ENCODE peak calls at places on chromosomes 13 and 19, in five cellular contexts. I, H, K, R and Z are unnamed samples.

GRCh38 chr13:23512762-23513395 is 57.3 kb upstream of the TNFRSF19 start:
- DNase-seq in K (no peak), R (peak; percentile 55), I (no peak), H (no peak), Z (no peak)

GRCh38 chr19:54021932-54022331 is 30.5 kb downstream of the CACNG6 start:
- DNase-seq in R (no peak), K (no peak), H (no peak), I (no peak), Z (no peak)

GRCh38 chr19:9673912-9674668 is 810 bp downstream of the ZNF562 start:
- DNase-seq in I (no peak), K (no peak), H (peak; percentile 25), R (peak; percentile 20), Z (no peak)

GRCh38 chr19:9189538-9189937 is 10.8 kb downstream of the OR7D2 start:
- DNase-seq in I (no peak), K (no peak), R (no peak), H (no peak), Z (no peak)

GRCh38 chr19:11375143-11375948 is 880 bp downstream of the SWSAP1 start:
- DNase-seq in R (no peak), K (peak; percentile 85), I (peak; percentile 65), H (no peak), Z (peak; percentile 48)

GRCh38 chr19:518292-519231 is 11.3 kb downstream of the TPGS1 start:
- DNase-seq in K (no peak), R (no peak), I (no peak), H (no peak), Z (peak; percentile 27)

GRCh38 chr13:49997935-49998334 is 1.1 kb downstream of the TRIM13 start:
- DNase-seq in K (no peak), H (no peak), I (no peak), R (no peak), Z (no peak)

GRCh38 chr19:12837225-12837624 is 1.1 kb upstream of the MAST1 start:
- DNase-seq in H (no peak), I (no peak), R (no peak), K (no peak), Z (no peak)

GRCh38 chr13:77429320-77430142 is 102.6 kb upstream of the MYCBP2 start:
- DNase-seq in R (no peak), H (peak; percentile 71), I (no peak), K (no peak), Z (no peak)

GRCh38 chr19:16571689-16572331 is 405 bp downstream of the SLC35E1 start:
- DNase-seq in R (peak; percentile 4), K (peak; percentile 88), H (no peak), I (no peak), Z (no peak)

GRCh38 chr19:47026156-47026555 is 6.5 kb downstream of the NPAS1 start:
- DNase-seq in K (no peak), H (no peak), R (no peak), I (no peak), Z (no peak)

GRCh38 chr19:11560404-11560988 is 1.5 kb upstream of the ELOF1 start:
- DNase-seq in I (peak; percentile 45), R (peak; percentile 63), H (peak; percentile 39), K (no peak), Z (peak; percentile 42)

GRCh38 chr19:12777217-12778019 is 2.1 kb upstream of the HOOK2 start:
- DNase-seq in I (peak; percentile 51), H (no peak), K (peak; percentile 97), R (peak; percentile 76), Z (peak; percentile 71)

GRCh38 chr19:543912-544608 is at the start of gene GZMM:
- DNase-seq in K (peak; percentile 73), H (no peak), R (no peak), I (no peak), Z (peak; percentile 55)

GRCh38 chr13:42071667-42072419 is 23.4 kb downstream of the DGKH start:
- DNase-seq in K (no peak), R (no peak), I (no peak), H (peak; percentile 34), Z (no peak)

GRCh38 chr13:114282143-114282685 is 813 bp downstream of the UPF3A start:
- DNase-seq in K (peak; percentile 90), R (peak; percentile 86), H (no peak), I (peak; percentile 40), Z (peak; percentile 21)

GRCh38 chr13:109652536-109652935 is 133.8 kb downstream of the IRS2 start:
- DNase-seq in H (no peak), I (no peak), R (no peak), K (no peak), Z (no peak)

GRCh38 chr13:64369121-64369520 is 2861.0 kb downstream of the PCDH9 start:
- DNase-seq in R (no peak), K (no peak), I (no peak), H (no peak), Z (no peak)

GRCh38 chr19:54473071-54473941 is at the start of gene CDC42EP5:
- DNase-seq in I (no peak), R (no peak), K (no peak), H (peak; percentile 73), Z (no peak)

GRCh38 chr13:35617420-35617819 is 140.9 kb upstream of the MAB21L1 start:
- DNase-seq in H (no peak), K (no peak), R (no peak), I (no peak), Z (no peak)

GRCh38 chr19:48554385-48555091 is 2.6 kb downstream of the SULT2B1 start:
- DNase-seq in H (no peak), I (no peak), R (peak; percentile 81), K (no peak), Z (no peak)

GRCh38 chr19:38880076-38880881 is 2.2 kb upstream of the RINL start:
- DNase-seq in I (no peak), K (peak; percentile 71), R (no peak), H (no peak), Z (no peak)

GRCh38 chr13:71252191-71252704 is 614.8 kb downstream of the DACH1 start:
- DNase-seq in K (no peak), H (no peak), R (peak; percentile 50), I (no peak), Z (no peak)

GRCh38 chr13:38755792-38756191 is 68.9 kb downstream of the FREM2 start:
- DNase-seq in I (no peak), K (no peak), R (no peak), H (no peak), Z (no peak)

GRCh38 chr19:18029617-18030338 is 21.8 kb downstream of the ARRDC2 start:
- DNase-seq in I (no peak), R (peak; percentile 59), K (no peak), H (no peak), Z (no peak)

GRCh38 chr19:3608750-3609322 is 2.2 kb upstream of the TBXA2R start:
- DNase-seq in I (no peak), K (peak; percentile 60), H (no peak), R (no peak), Z (no peak)

GRCh38 chr19:51887522-51888498 is at the start of gene ZNF577:
- DNase-seq in I (peak; percentile 63), K (peak; percentile 88), R (peak; percentile 60), H (peak; percentile 92), Z (peak; percentile 40)

GRCh38 chr13:29897102-29897501 is 46.7 kb upstream of the UBL3 start:
- DNase-seq in K (no peak), R (no peak), H (no peak), I (no peak), Z (no peak)

GRCh38 chr19:29843180-29844051 is 31.6 kb downstream of the CCNE1 start:
- DNase-seq in H (no peak), I (no peak), K (no peak), R (no peak), Z (no peak)

GRCh38 chr13:44274838-44275237 is 98.8 kb upstream of the SERP2 start:
- DNase-seq in H (no peak), K (no peak), I (no peak), R (no peak), Z (no peak)

GRCh38 chr13:24097064-24097463 is 63.5 kb upstream of the SPATA13 start:
- DNase-seq in K (no peak), H (no peak), R (no peak), I (no peak), Z (no peak)

GRCh38 chr19:41310031-41310831 is at the start of gene CCDC97:
- DNase-seq in R (peak; percentile 95), I (peak; percentile 91), K (peak; percentile 95), H (peak; percentile 82), Z (peak; percentile 85)

GRCh38 chr13:107680115-107680514 is 535.2 kb downstream of the LIG4 start:
- DNase-seq in K (no peak), R (no peak), H (no peak), I (no peak), Z (no peak)

GRCh38 chr13:44211753-44212152 is 161.9 kb upstream of the SERP2 start:
- DNase-seq in I (no peak), K (no peak), H (no peak), R (no peak), Z (no peak)

GRCh38 chr13:45781553-45782326 is 69.8 kb downstream of the SIAH3 start:
- DNase-seq in H (peak; percentile 17), R (no peak), I (no peak), K (no peak), Z (no peak)